ENCODE peak calls at places on chromosomes 2 and 18, in five cellular contexts. One of them, this sample, is unnamed.

GRCh38 chr2:224837558-224837957 is 121.4 kb upstream of the CCDC195 start:
- DNase-seq in neural progenitor cell: no peak
- DNase-seq in MM.1S: no peak
- DNase-seq in HCT116: no peak
- DNase-seq in GM23248: peak
- DNase-seq in this sample: peak

GRCh38 chr18:40651163-40651562 is 1303.9 kb upstream of the PIK3C3 start:
- DNase-seq in neural progenitor cell: no peak
- DNase-seq in MM.1S: no peak
- DNase-seq in HCT116: no peak
- DNase-seq in GM23248: no peak
- DNase-seq in this sample: no peak

GRCh38 chr2:133438026-133438425 is 130.2 kb downstream of the NCKAP5 start:
- DNase-seq in neural progenitor cell: no peak
- DNase-seq in MM.1S: no peak
- DNase-seq in HCT116: no peak
- DNase-seq in GM23248: no peak
- DNase-seq in this sample: peak

GRCh38 chr2:129906139-129906860 is 73.2 kb upstream of the RAB6C start:
- DNase-seq in neural progenitor cell: no peak
- DNase-seq in MM.1S: no peak
- DNase-seq in HCT116: no peak
- DNase-seq in GM23248: no peak
- DNase-seq in this sample: no peak

GRCh38 chr2:212537311-212538155 is 1.1 kb downstream of the ERBB4 start:
- DNase-seq in neural progenitor cell: peak
- DNase-seq in MM.1S: no peak
- DNase-seq in HCT116: no peak
- DNase-seq in GM23248: peak
- DNase-seq in this sample: peak

GRCh38 chr2:111663471-111663951 is 220.5 kb downstream of the ANAPC1 start:
- DNase-seq in neural progenitor cell: no peak
- DNase-seq in MM.1S: no peak
- DNase-seq in HCT116: no peak
- DNase-seq in GM23248: no peak
- DNase-seq in this sample: peak

GRCh38 chr2:215084080-215084479 is 54.3 kb downstream of the ABCA12 start:
- DNase-seq in neural progenitor cell: no peak
- DNase-seq in MM.1S: no peak
- DNase-seq in HCT116: no peak
- DNase-seq in GM23248: no peak
- DNase-seq in this sample: peak

GRCh38 chr2:172425336-172425735 is 2.0 kb upstream of the ITGA6 start:
- DNase-seq in neural progenitor cell: peak
- DNase-seq in MM.1S: no peak
- DNase-seq in HCT116: no peak
- DNase-seq in GM23248: no peak
- DNase-seq in this sample: no peak

GRCh38 chr2:112162341-112162740 is 24.2 kb downstream of the FBLN7 start:
- DNase-seq in neural progenitor cell: no peak
- DNase-seq in MM.1S: no peak
- DNase-seq in HCT116: no peak
- DNase-seq in GM23248: no peak
- DNase-seq in this sample: no peak

GRCh38 chr2:143254108-143254507 is 124.9 kb downstream of the ARHGAP15 start:
- DNase-seq in neural progenitor cell: no peak
- DNase-seq in MM.1S: no peak
- DNase-seq in HCT116: no peak
- DNase-seq in GM23248: no peak
- DNase-seq in this sample: no peak

GRCh38 chr2:150631236-150631603 is 143.8 kb upstream of the RND3 start:
- DNase-seq in neural progenitor cell: no peak
- DNase-seq in MM.1S: no peak
- DNase-seq in HCT116: no peak
- DNase-seq in GM23248: no peak
- DNase-seq in this sample: no peak

GRCh38 chr2:118443596-118443995 is 355.3 kb downstream of the INSIG2 start:
- DNase-seq in neural progenitor cell: no peak
- DNase-seq in MM.1S: no peak
- DNase-seq in HCT116: no peak
- DNase-seq in GM23248: peak
- DNase-seq in this sample: peak

GRCh38 chr2:137950238-137950637 is 14.0 kb upstream of the HNMT start:
- DNase-seq in neural progenitor cell: no peak
- DNase-seq in MM.1S: no peak
- DNase-seq in HCT116: no peak
- DNase-seq in GM23248: no peak
- DNase-seq in this sample: no peak

GRCh38 chr18:32822197-32822596 is 49.4 kb upstream of the KLHL14 start:
- DNase-seq in neural progenitor cell: no peak
- DNase-seq in MM.1S: no peak
- DNase-seq in HCT116: no peak
- DNase-seq in GM23248: no peak
- DNase-seq in this sample: no peak

GRCh38 chr2:134108124-134108523 is 145.7 kb upstream of the MGAT5 start:
- DNase-seq in neural progenitor cell: no peak
- DNase-seq in MM.1S: no peak
- DNase-seq in HCT116: no peak
- DNase-seq in GM23248: no peak
- DNase-seq in this sample: no peak

GRCh38 chr2:134408386-134408785 is 154.5 kb downstream of the MGAT5 start:
- DNase-seq in neural progenitor cell: no peak
- DNase-seq in MM.1S: peak
- DNase-seq in HCT116: no peak
- DNase-seq in GM23248: peak
- DNase-seq in this sample: peak

GRCh38 chr2:241291977-241292376 is 23.5 kb downstream of the HDLBP start:
- DNase-seq in neural progenitor cell: no peak
- DNase-seq in MM.1S: no peak
- DNase-seq in HCT116: no peak
- DNase-seq in GM23248: no peak
- DNase-seq in this sample: no peak

GRCh38 chr18:23890589-23890988 is 124.0 kb upstream of the TTC39C start:
- DNase-seq in neural progenitor cell: no peak
- DNase-seq in MM.1S: no peak
- DNase-seq in HCT116: no peak
- DNase-seq in GM23248: peak
- DNase-seq in this sample: peak

GRCh38 chr2:50575232-50575631 is 456.7 kb downstream of the NRXN1 start:
- DNase-seq in neural progenitor cell: peak
- DNase-seq in MM.1S: no peak
- DNase-seq in HCT116: no peak
- DNase-seq in GM23248: no peak
- DNase-seq in this sample: no peak

GRCh38 chr2:64943387-64944150 is 45.6 kb upstream of the SLC1A4 start:
- DNase-seq in neural progenitor cell: no peak
- DNase-seq in MM.1S: no peak
- DNase-seq in HCT116: no peak
- DNase-seq in GM23248: peak
- DNase-seq in this sample: peak

GRCh38 chr2:18771212-18771611 is 181.8 kb upstream of the NT5C1B start:
- DNase-seq in neural progenitor cell: no peak
- DNase-seq in MM.1S: no peak
- DNase-seq in HCT116: no peak
- DNase-seq in GM23248: no peak
- DNase-seq in this sample: peak

GRCh38 chr18:46407471-46408166 is 249.4 kb downstream of the LOXHD1 start:
- DNase-seq in neural progenitor cell: no peak
- DNase-seq in MM.1S: no peak
- DNase-seq in HCT116: no peak
- DNase-seq in GM23248: peak
- DNase-seq in this sample: no peak

GRCh38 chr18:27778441-27778840 is 398.5 kb downstream of the CDH2 start:
- DNase-seq in neural progenitor cell: peak
- DNase-seq in MM.1S: no peak
- DNase-seq in HCT116: no peak
- DNase-seq in GM23248: peak
- DNase-seq in this sample: peak

GRCh38 chr2:33110461-33110860 is 163.7 kb downstream of the LTBP1 start:
- DNase-seq in neural progenitor cell: no peak
- DNase-seq in MM.1S: no peak
- DNase-seq in HCT116: no peak
- DNase-seq in GM23248: no peak
- DNase-seq in this sample: no peak

GRCh38 chr2:147739531-147739930 is 105.3 kb upstream of the ACVR2A start:
- DNase-seq in neural progenitor cell: no peak
- DNase-seq in MM.1S: no peak
- DNase-seq in HCT116: no peak
- DNase-seq in GM23248: peak
- DNase-seq in this sample: peak

GRCh38 chr2:12717988-12718661 is 1.4 kb downstream of the TRIB2 start:
- DNase-seq in neural progenitor cell: peak
- DNase-seq in MM.1S: peak
- DNase-seq in HCT116: no peak
- DNase-seq in GM23248: peak
- DNase-seq in this sample: peak
- TF ChIP-seq EZH2 in neural progenitor cell: no peak
- TF ChIP-seq EZH2 in MM.1S: no peak
- TF ChIP-seq EZH2 in HCT116: no peak
- TF ChIP-seq EZH2 in GM23248: no peak
- TF ChIP-seq EZH2 in this sample: no peak

GRCh38 chr2:23385748-23386421 is 906 bp downstream of the KLHL29 start:
- DNase-seq in neural progenitor cell: peak
- DNase-seq in MM.1S: no peak
- DNase-seq in HCT116: no peak
- DNase-seq in GM23248: peak
- DNase-seq in this sample: no peak
- TF ChIP-seq EZH2phosphoT487 in neural progenitor cell: peak
- TF ChIP-seq EZH2phosphoT487 in MM.1S: no peak
- TF ChIP-seq EZH2phosphoT487 in HCT116: no peak
- TF ChIP-seq EZH2phosphoT487 in GM23248: no peak
- TF ChIP-seq EZH2phosphoT487 in this sample: no peak

DNA sequence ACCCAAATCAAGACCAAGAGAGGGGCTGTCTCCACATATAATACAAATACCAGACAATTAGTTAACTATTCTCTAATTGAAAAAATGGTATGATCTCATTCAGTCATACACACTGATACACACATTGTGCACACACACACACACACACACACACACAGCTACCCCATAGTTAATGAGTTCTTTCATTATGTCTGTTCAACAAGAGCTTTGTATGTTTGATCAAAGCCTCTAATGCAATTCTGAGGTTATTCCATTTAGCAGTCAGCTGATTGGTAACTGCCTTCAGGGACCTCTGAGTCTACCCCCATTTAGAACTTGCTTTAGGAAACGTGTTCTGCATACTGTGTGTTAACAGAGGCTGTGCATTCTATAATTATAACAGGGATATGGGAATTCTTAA is 741.4 kb upstream of the LRRTM4 start:
- DNase-seq in neural progenitor cell: no peak
- DNase-seq in MM.1S: no peak
- DNase-seq in HCT116: no peak
- DNase-seq in GM23248: no peak
- DNase-seq in this sample: no peak
- H3K9ac ChIP-seq in neural progenitor cell: no peak
- H3K9ac ChIP-seq in MM.1S: no peak
- H3K9ac ChIP-seq in HCT116: no peak
- H3K9ac ChIP-seq in GM23248: no peak
- H3K9ac ChIP-seq in this sample: no peak

GRCh38 chr2:174694196-174694878 is 69.9 kb downstream of the CHRNA1 start:
- DNase-seq in neural progenitor cell: no peak
- DNase-seq in MM.1S: no peak
- DNase-seq in HCT116: no peak
- DNase-seq in GM23248: no peak
- DNase-seq in this sample: no peak
- TF ChIP-seq EZH2 in neural progenitor cell: no peak
- TF ChIP-seq EZH2 in MM.1S: no peak
- TF ChIP-seq EZH2 in HCT116: no peak
- TF ChIP-seq EZH2 in GM23248: no peak
- TF ChIP-seq EZH2 in this sample: no peak

This sample was measured in PC-3.